ENCODE peak calls at places on chromosomes 2 and 18, in nine cellular contexts. X, E, H, O, W, K, Y, U and L are unnamed samples.

GRCh38 chr2:100983684-100984310 is 18.3 kb upstream of the RPL31 start:
- DNase-seq in X (no peak), E (no peak), H (no peak), O (no peak), W (no peak), K (no peak), Y (no peak), U (no peak), L (no peak)

GRCh38 chr2:46550686-46551404 is 71.5 kb downstream of the TMEM247 start:
- DNase-seq in X (no peak), E (no peak), H (no peak), O (no peak), W (no peak), K (no peak), Y (no peak), U (no peak), L (no peak)

GRCh38 chr2:196809260-196809659 is at the start of gene C2orf66:
- DNase-seq in X (no peak), E (no peak), H (no peak), O (no peak), W (no peak), K (no peak), Y (no peak), U (no peak), L (no peak)

GRCh38 chr18:28136071-28136470 is 40.9 kb downstream of the CDH2 start:
- DNase-seq in X (no peak), E (no peak), H (no peak), O (no peak), W (no peak), K (no peak), Y (no peak), U (no peak), L (no peak)

GRCh38 chr2:159108178-159108893 is 139.9 kb downstream of the TANC1 start:
- DNase-seq in X (no peak), E (no peak), H (no peak), O (no peak), W (no peak), K (no peak), Y (no peak), U (peak; percentile 55), L (no peak)

GRCh38 chr2:176636376-176636775 is 367.1 kb downstream of the MTX2 start:
- DNase-seq in X (no peak), E (no peak), H (peak; percentile 67), O (no peak), W (no peak), K (no peak), Y (no peak), U (no peak), L (no peak)

GRCh38 chr2:9215680-9216079 is 9.1 kb downstream of the ASAP2 start:
- DNase-seq in X (no peak), E (peak; percentile 50), H (no peak), O (no peak), W (no peak), K (no peak), Y (peak; percentile 21), U (no peak), L (no peak)

GRCh38 chr2:189157431-189157830 is 22.1 kb downstream of the COL5A2 start:
- DNase-seq in X (no peak), E (no peak), H (no peak), O (no peak), W (no peak), K (no peak), Y (no peak), U (no peak), L (no peak)

GRCh38 chr2:120447122-120447785 is 101.3 kb downstream of the INHBB start:
- DNase-seq in X (no peak), E (no peak), H (no peak), O (no peak), W (no peak), K (no peak), Y (no peak), U (no peak), L (no peak)

GRCh38 chr2:8754056-8754790 is 72.4 kb downstream of the ID2 start:
- DNase-seq in X (no peak), E (peak; percentile 62), H (no peak), O (peak; percentile 6), W (no peak), K (peak; percentile 25), Y (peak; percentile 70), U (no peak), L (no peak)